ENCODE peak calls at places on chromosome 17, in four cellular contexts. J is GM23338; A is CD8-positive, alpha-beta memory T cell; H is body of pancreas. T is an unnamed sample.
A peak's percentile ranks its signal among the peaks of the same experiment; 100 is the strongest.

GRCh38 chr17:70054961-70055360 is 20.1 kb upstream of the KCNJ16 start:
- DNase-seq in J (peak; percentile 32), A (no peak), H (no peak), T (no peak)

GRCh38 chr17:50575581-50576210 is 15.2 kb downstream of the CACNA1G start:
- DNase-seq in J (peak; percentile 46), A (no peak), H (peak; percentile 44), T (no peak)

GRCh38 chr17:48484850-48485249 is 46.0 kb downstream of the HOXB1 start:
- DNase-seq in J (no peak), A (no peak), H (no peak), T (no peak)

GRCh38 chr17:49022391-49022941 is 25.3 kb downstream of the IGF2BP1 start:
- DNase-seq in J (peak; percentile 98), A (no peak), H (no peak), T (peak; percentile 83)

GRCh38 chr17:79934653-79934970 is 95.4 kb upstream of the CBX4 start:
- DNase-seq in J (no peak), A (no peak), H (no peak), T (no peak)

GRCh38 chr17:76820039-76820438 is 48.2 kb upstream of the MGAT5B start:
- DNase-seq in J (no peak), A (no peak), H (no peak), T (no peak)

GRCh38 chr17:72553051-72553755 is 432.4 kb downstream of the SOX9 start:
- DNase-seq in J (no peak), A (no peak), H (no peak), T (no peak)

GRCh38 chr17:48715496-48716399 is 6.6 kb downstream of the PRAC1 start:
- DNase-seq in J (no peak), A (no peak), H (no peak), T (no peak)

GRCh38 chr17:79607941-79608728 is 2.7 kb downstream of the RBFOX3 start:
- DNase-seq in J (peak; percentile 90), A (no peak), H (peak; percentile 23), T (peak; percentile 64)

GRCh38 chr17:2171725-2172446 is 117.0 kb downstream of the HIC1 start:
- DNase-seq in J (peak; percentile 13), A (no peak), H (peak; percentile 84), T (no peak)

GRCh38 chr17:50547736-50548083 is 736 bp downstream of the SPATA20 start:
- DNase-seq in J (no peak), A (no peak), H (no peak), T (no peak)

GRCh38 chr17:43171761-43172487 is 910 bp downstream of the NBR1 start:
- DNase-seq in J (peak; percentile 34), A (no peak), H (peak; percentile 47), T (no peak)

GRCh38 chr17:6496636-6497441 is 52.6 kb downstream of the PIMREG start:
- DNase-seq in J (no peak), A (no peak), H (no peak), T (no peak)

GRCh38 chr17:27633312-27634025 is 2.5 kb downstream of the LGALS9 start:
- DNase-seq in J (no peak), A (no peak), H (peak; percentile 48), T (no peak)

GRCh38 chr17:82781894-82782274 is 30.0 kb downstream of the TBCD start:
- DNase-seq in J (peak; percentile 82), A (peak; percentile 76), H (peak; percentile 84), T (peak; percentile 67)

GRCh38 chr17:56754523-56755208 is 79.1 kb downstream of the C17orf67 start:
- DNase-seq in J (peak; percentile 33), A (no peak), H (no peak), T (no peak)

GRCh38 chr17:70454908-70455307 is 285.6 kb downstream of the KCNJ2 start:
- DNase-seq in J (no peak), A (no peak), H (no peak), T (no peak)

GRCh38 chr17:67025216-67025792 is 19.1 kb upstream of the CACNG1 start:
- DNase-seq in J (no peak), A (no peak), H (peak; percentile 14), T (no peak)

GRCh38 chr17:11535231-11535630 is 63.0 kb upstream of the DNAH9 start:
- DNase-seq in J (no peak), A (no peak), H (no peak), T (no peak)

GRCh38 chr17:61280338-61280737 is 119.3 kb upstream of the TBX2 start:
- DNase-seq in J (no peak), A (no peak), H (no peak), T (no peak)

GRCh38 chr17:794876-795275 is 12.7 kb downstream of the MRM3 start:
- DNase-seq in J (peak; percentile 93), A (peak; percentile 13), H (peak; percentile 99), T (peak; percentile 70)

GRCh38 chr17:2929881-2930533 is 133.4 kb downstream of the OR1D5 start:
- DNase-seq in J (peak; percentile 87), A (no peak), H (peak; percentile 75), T (peak; percentile 64)

GRCh38 chr17:80101946-80102706 is 745 bp downstream of the GAA start:
- DNase-seq in J (peak; percentile 47), A (no peak), H (peak; percentile 16), T (peak; percentile 27)

GRCh38 chr17:50420419-50421112 is 5.5 kb upstream of the ACSF2 start:
- DNase-seq in J (no peak), A (no peak), H (no peak), T (no peak)

GRCh38 chr17:42682400-42683384 is at the start of gene CNTNAP1:
- DNase-seq in J (peak; percentile 83), A (no peak), H (peak; percentile 40), T (peak; percentile 66)

GRCh38 chr17:19015428-19015827 is 10.9 kb upstream of the FAM83G start:
- DNase-seq in J (no peak), A (no peak), H (no peak), T (no peak)

DNA sequence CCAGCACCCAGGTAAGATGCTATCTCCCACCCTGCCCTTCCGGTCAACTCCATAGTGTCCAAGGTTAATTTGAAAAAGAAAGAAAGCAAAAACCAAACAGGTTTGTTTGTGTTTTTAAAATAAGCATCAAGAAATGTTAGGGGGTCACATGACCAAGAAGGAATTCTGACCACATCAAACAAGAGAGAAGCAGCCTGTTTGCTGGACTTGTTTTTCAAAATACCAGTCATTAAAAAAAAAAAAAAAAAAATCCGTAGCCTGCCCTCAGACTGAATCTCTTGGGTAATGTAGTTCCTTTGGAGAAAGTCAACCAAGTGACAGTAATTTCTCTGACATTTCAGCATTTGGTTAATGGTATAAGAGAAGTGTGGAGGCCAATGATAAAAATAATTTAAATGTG is 38.4 kb downstream of the HNF1B start:
- DNase-seq in J (no peak), A (no peak), H (no peak), T (no peak)
- H3K27ac ChIP-seq in J (no peak overlapping the region), A (no peak overlapping the region), H (peak overlapping the region; percentile 91), T (no peak overlapping the region)

DNA sequence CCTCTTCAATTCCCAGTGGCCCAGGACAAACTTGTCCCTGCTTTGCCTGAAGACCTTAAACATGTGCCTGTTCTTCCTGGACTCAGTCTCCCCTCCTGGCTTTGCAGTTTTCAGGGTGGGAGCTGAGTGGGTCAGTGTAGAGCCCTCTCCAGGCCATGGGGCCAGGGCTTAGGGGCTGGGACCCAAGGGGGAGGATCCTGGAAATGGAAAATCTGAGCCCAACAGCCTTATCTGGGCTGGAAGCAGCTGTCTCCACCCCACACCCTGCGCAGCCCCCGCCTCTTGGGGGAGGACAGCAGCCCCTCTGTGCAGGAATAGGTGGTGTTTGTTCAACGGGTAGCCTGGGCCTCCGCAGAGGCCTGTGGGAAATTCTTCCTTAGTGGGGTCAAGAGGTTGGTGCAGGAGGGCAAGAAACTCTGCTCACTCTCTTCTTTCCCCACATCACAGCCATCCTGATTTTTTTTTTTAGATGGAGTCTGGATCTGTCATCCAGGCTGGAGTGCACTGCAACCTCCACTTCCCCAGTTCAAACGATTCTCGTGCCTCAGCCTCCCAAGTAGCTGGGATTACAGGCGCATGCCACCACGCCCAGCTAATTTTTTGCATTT is 6.8 kb upstream of the SMTNL2 start:
- DNase-seq in J (no peak), A (no peak), H (no peak), T (no peak)
- H3K4me3 ChIP-seq in J (no peak overlapping the region), A (no peak overlapping the region), H (no peak overlapping the region), T (no peak overlapping the region)

DNA sequence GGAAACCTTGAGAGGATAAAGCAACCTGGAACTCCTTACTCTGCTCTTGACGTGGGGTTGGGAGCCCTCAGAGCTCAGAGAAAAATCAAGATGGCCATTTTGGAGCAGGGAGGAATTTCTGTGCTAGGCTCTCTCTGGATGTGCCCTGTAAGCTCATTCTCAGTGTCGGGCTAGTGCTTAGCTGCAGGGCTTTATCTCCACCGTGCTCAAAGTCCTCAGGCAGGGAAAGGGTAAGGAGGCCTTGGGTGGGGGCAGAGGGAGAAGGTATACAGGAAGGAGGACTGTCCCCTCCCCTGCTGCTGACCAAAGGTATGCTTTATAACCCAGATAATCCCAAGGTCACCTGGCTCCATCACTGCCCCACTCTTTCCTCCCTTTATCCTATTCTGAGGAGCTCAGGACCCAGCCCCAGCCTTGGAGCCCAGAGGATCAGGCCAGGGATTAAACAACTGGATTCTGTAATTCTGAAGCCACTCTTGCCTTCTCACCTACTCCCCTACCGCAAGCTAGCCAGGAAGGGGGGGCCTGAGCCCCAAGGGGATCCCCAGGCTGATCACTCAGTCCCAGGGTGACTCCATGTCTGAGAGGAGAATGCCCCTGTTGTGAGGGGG is 1.1 kb downstream of the DHRS11 start:
- DNase-seq in J (peak; percentile 29), A (no peak), H (no peak), T (no peak)
- H3K27ac ChIP-seq in J (peak overlapping the region; percentile 76), A (no peak overlapping the region), H (no peak overlapping the region), T (no peak overlapping the region)

GRCh38 chr17:64083571-64084085 is 46.3 kb downstream of the ERN1 start:
- DNase-seq in J (no peak), A (no peak), H (no peak), T (no peak)
- H3K4me3 ChIP-seq in J (no peak overlapping the region), A (no peak overlapping the region), H (no peak overlapping the region), T (no peak overlapping the region)

DNA sequence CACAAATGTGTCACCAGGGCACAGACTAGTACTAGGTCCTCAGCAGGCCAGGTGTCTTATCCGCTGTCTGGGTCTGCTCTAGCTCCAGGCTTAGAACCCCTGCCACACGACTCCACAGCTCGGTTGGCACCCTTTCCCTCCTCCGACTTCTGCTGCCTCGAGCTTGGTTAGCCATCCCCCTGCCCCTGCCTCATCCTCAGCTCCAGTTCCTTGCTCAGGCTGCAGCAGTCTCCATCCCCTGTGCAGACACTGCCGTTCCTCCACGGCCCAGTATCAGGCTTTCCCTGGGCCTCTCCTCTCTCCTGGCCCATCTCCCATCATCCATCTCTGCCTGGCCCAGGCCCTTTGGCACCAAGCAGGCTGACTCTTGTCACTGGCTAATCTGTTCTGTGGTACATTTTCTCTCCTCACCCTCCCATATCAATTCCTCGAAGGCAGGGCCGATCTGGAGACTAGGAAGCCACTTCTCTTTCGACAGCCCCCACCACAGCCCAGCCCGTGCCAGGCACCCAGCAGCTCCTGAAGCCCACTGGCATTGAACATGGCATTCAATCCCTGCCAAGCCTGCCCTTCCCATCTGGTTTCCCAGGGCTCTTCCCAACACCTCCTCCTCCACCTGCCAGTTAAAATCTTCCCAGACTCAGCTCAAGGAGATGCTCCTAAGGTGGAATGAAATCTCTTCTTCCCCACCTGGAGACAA is 1.4 kb upstream of the GRN start:
- DNase-seq in J (no peak), A (no peak), H (no peak), T (no peak)
- H3K27ac ChIP-seq in J (no peak overlapping the region), A (no peak overlapping the region), H (no peak overlapping the region), T (no peak overlapping the region)

GRCh38 chr17:9958586-9959281 is 53.7 kb upstream of the RCVRN start:
- DNase-seq in J (peak; percentile 65), A (no peak), H (no peak), T (peak; percentile 49)
- H3K4me3 ChIP-seq in J (peak overlapping the region; percentile 53), A (no peak overlapping the region), H (no peak overlapping the region), T (peak overlapping the region; percentile 51)

T was measured in neuronal stem cell.